ENCODE peak calls at places on chromosomes 11 and 22, in six cellular contexts. One of them, this sample, is unnamed.

GRCh38 chr22:32958021-32958420 is 100.2 kb downstream of the SYN3 start:
- DNase-seq in RWPE1: no peak
- DNase-seq in keratinocyte: no peak
- DNase-seq in OCI-LY7: no peak
- DNase-seq in esophagus squamous epithelium: no peak
- DNase-seq in uterus: no peak
- DNase-seq in this sample: no peak

GRCh38 chr11:66318576-66318970 is 1.7 kb upstream of the CD248 start:
- DNase-seq in RWPE1: no peak
- DNase-seq in keratinocyte: no peak
- DNase-seq in OCI-LY7: no peak
- DNase-seq in esophagus squamous epithelium: no peak
- DNase-seq in uterus: peak
- DNase-seq in this sample: no peak

GRCh38 chr22:24319451-24319850 is 48.8 kb downstream of the SPECC1L start:
- DNase-seq in RWPE1: no peak
- DNase-seq in keratinocyte: no peak
- DNase-seq in OCI-LY7: no peak
- DNase-seq in esophagus squamous epithelium: no peak
- DNase-seq in uterus: no peak
- DNase-seq in this sample: no peak

GRCh38 chr11:128595221-128595620 is 7.9 kb upstream of the ETS1 start:
- DNase-seq in RWPE1: no peak
- DNase-seq in keratinocyte: no peak
- DNase-seq in OCI-LY7: no peak
- DNase-seq in esophagus squamous epithelium: no peak
- DNase-seq in uterus: no peak
- DNase-seq in this sample: no peak

GRCh38 chr11:106344392-106344791 is 266.9 kb downstream of the AASDHPPT start:
- DNase-seq in RWPE1: no peak
- DNase-seq in keratinocyte: no peak
- DNase-seq in OCI-LY7: no peak
- DNase-seq in esophagus squamous epithelium: no peak
- DNase-seq in uterus: no peak
- DNase-seq in this sample: no peak

GRCh38 chr22:35563211-35563610 is 22.6 kb downstream of the RASD2 start:
- DNase-seq in RWPE1: no peak
- DNase-seq in keratinocyte: no peak
- DNase-seq in OCI-LY7: no peak
- DNase-seq in esophagus squamous epithelium: no peak
- DNase-seq in uterus: no peak
- DNase-seq in this sample: no peak

GRCh38 chr11:119222308-119222707 is 16.2 kb downstream of the CBL start:
- DNase-seq in RWPE1: no peak
- DNase-seq in keratinocyte: no peak
- DNase-seq in OCI-LY7: no peak
- DNase-seq in esophagus squamous epithelium: no peak
- DNase-seq in uterus: no peak
- DNase-seq in this sample: no peak

GRCh38 chr11:1371836-1372465 is 17.8 kb upstream of the BRSK2 start:
- DNase-seq in RWPE1: no peak
- DNase-seq in keratinocyte: no peak
- DNase-seq in OCI-LY7: no peak
- DNase-seq in esophagus squamous epithelium: no peak
- DNase-seq in uterus: no peak
- DNase-seq in this sample: no peak

GRCh38 chr11:1192741-1193325 is 30.0 kb upstream of the MUC5B start:
- DNase-seq in RWPE1: no peak
- DNase-seq in keratinocyte: no peak
- DNase-seq in OCI-LY7: no peak
- DNase-seq in esophagus squamous epithelium: no peak
- DNase-seq in uterus: peak
- DNase-seq in this sample: no peak

GRCh38 chr11:116879789-116880402 is 42.5 kb upstream of the APOA1 start:
- DNase-seq in RWPE1: peak
- DNase-seq in keratinocyte: peak
- DNase-seq in OCI-LY7: peak
- DNase-seq in esophagus squamous epithelium: no peak
- DNase-seq in uterus: peak
- DNase-seq in this sample: no peak

GRCh38 chr11:66637557-66638176 is 836 bp upstream of the RBM4 start:
- DNase-seq in RWPE1: no peak
- DNase-seq in keratinocyte: no peak
- DNase-seq in OCI-LY7: no peak
- DNase-seq in esophagus squamous epithelium: no peak
- DNase-seq in uterus: no peak
- DNase-seq in this sample: no peak

GRCh38 chr11:69865707-69866106 is 46.5 kb upstream of the FGF3 start:
- DNase-seq in RWPE1: no peak
- DNase-seq in keratinocyte: no peak
- DNase-seq in OCI-LY7: no peak
- DNase-seq in esophagus squamous epithelium: no peak
- DNase-seq in uterus: no peak
- DNase-seq in this sample: no peak

GRCh38 chr22:19819209-19819910 is 35.3 kb downstream of the GNB1L start:
- DNase-seq in RWPE1: no peak
- DNase-seq in keratinocyte: no peak
- DNase-seq in OCI-LY7: no peak
- DNase-seq in esophagus squamous epithelium: no peak
- DNase-seq in uterus: no peak
- DNase-seq in this sample: no peak

GRCh38 chr22:19819911-19820879 is 34.5 kb downstream of the GNB1L start:
- DNase-seq in RWPE1: no peak
- DNase-seq in keratinocyte: no peak
- DNase-seq in OCI-LY7: no peak
- DNase-seq in esophagus squamous epithelium: no peak
- DNase-seq in uterus: no peak
- DNase-seq in this sample: no peak

GRCh38 chr22:19822301-19823117 is 32.2 kb downstream of the GNB1L start:
- DNase-seq in RWPE1: no peak
- DNase-seq in keratinocyte: no peak
- DNase-seq in OCI-LY7: no peak
- DNase-seq in esophagus squamous epithelium: no peak
- DNase-seq in uterus: no peak
- DNase-seq in this sample: peak

GRCh38 chr22:19821523-19822300 is 33.0 kb downstream of the GNB1L start:
- DNase-seq in RWPE1: no peak
- DNase-seq in keratinocyte: no peak
- DNase-seq in OCI-LY7: no peak
- DNase-seq in esophagus squamous epithelium: no peak
- DNase-seq in uterus: no peak
- DNase-seq in this sample: no peak

GRCh38 chr22:19820880-19821522 is 33.7 kb downstream of the GNB1L start:
- DNase-seq in RWPE1: no peak
- DNase-seq in keratinocyte: no peak
- DNase-seq in OCI-LY7: no peak
- DNase-seq in esophagus squamous epithelium: no peak
- DNase-seq in uterus: no peak
- DNase-seq in this sample: no peak
- TF ChIP-seq CTCF in RWPE1: no peak
- TF ChIP-seq CTCF in keratinocyte: no peak
- TF ChIP-seq CTCF in OCI-LY7: peak
- TF ChIP-seq CTCF in esophagus squamous epithelium: no peak
- TF ChIP-seq CTCF in uterus: no peak
- TF ChIP-seq CTCF in this sample: no peak

GRCh38 chr11:114158886-114159285 is 99.4 kb downstream of the ZBTB16 start:
- DNase-seq in RWPE1: no peak
- DNase-seq in keratinocyte: no peak
- DNase-seq in OCI-LY7: no peak
- DNase-seq in esophagus squamous epithelium: no peak
- DNase-seq in uterus: no peak
- DNase-seq in this sample: no peak

GRCh38 chr11:114160884-114161283 is 101.4 kb downstream of the ZBTB16 start:
- DNase-seq in RWPE1: no peak
- DNase-seq in keratinocyte: peak
- DNase-seq in OCI-LY7: no peak
- DNase-seq in esophagus squamous epithelium: no peak
- DNase-seq in uterus: no peak
- DNase-seq in this sample: no peak

GRCh38 chr11:114159320-114159719 is 99.8 kb downstream of the ZBTB16 start:
- DNase-seq in RWPE1: peak
- DNase-seq in keratinocyte: peak
- DNase-seq in OCI-LY7: no peak
- DNase-seq in esophagus squamous epithelium: no peak
- DNase-seq in uterus: no peak
- DNase-seq in this sample: no peak

GRCh38 chr11:114161486-114162250 is 102.2 kb downstream of the ZBTB16 start:
- DNase-seq in RWPE1: no peak
- DNase-seq in keratinocyte: no peak
- DNase-seq in OCI-LY7: no peak
- DNase-seq in esophagus squamous epithelium: no peak
- DNase-seq in uterus: no peak
- DNase-seq in this sample: no peak

DNA sequence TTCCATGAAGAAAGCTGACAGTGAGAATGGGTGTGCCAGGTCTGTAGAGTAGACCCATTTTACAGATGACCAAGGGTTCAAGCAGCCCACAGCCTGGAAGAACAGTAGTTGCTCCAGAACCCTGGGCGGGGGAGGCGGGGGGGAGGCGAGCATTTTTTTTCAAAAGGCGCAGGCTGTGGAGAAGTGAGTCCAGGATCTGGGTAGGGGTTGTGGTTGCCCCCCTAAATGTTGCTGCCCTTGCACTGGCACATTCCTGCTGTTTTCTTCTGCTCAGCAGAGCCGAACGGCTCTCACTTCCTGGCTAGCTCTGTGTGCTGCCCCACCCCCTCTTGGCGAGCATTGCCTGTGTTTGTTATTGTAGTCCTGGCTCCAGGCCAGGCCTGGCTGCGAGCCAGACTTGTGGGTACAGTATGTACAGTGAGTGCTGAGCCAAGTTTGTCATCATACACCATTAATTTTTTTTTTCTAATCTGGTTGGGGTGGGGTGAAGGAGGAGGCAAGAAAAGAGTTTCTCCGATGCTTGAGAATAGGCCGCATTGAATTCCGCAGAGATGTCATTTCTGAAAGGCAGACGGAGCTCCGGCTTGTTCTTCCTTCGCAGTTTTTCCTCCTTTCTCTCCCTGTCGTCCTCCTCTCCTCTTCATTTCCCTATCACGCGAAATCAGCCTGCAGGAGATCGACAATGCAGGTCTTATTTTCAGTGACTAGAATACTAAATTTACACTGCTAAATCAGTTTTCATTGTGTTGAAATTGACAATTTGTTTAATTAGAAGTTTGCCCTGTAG is 100.5 kb downstream of the ZBTB16 start:
- DNase-seq in RWPE1: peak
- DNase-seq in keratinocyte: peak
- DNase-seq in OCI-LY7: peak
- DNase-seq in esophagus squamous epithelium: peak
- DNase-seq in uterus: peak
- DNase-seq in this sample: peak
- TF ChIP-seq CTCF in RWPE1: no peak
- TF ChIP-seq CTCF in keratinocyte: no peak
- TF ChIP-seq CTCF in OCI-LY7: peak
- TF ChIP-seq CTCF in esophagus squamous epithelium: no peak
- TF ChIP-seq CTCF in uterus: peak
- TF ChIP-seq CTCF in this sample: no peak

GRCh38 chr11:60348116-60348515 is 21.1 kb downstream of the MS4A6E start:
- DNase-seq in RWPE1: no peak
- DNase-seq in keratinocyte: no peak
- DNase-seq in OCI-LY7: peak
- DNase-seq in esophagus squamous epithelium: no peak
- DNase-seq in uterus: no peak
- DNase-seq in this sample: no peak
- TF ChIP-seq CTCF in RWPE1: no peak
- TF ChIP-seq CTCF in keratinocyte: no peak
- TF ChIP-seq CTCF in OCI-LY7: peak
- TF ChIP-seq CTCF in esophagus squamous epithelium: no peak
- TF ChIP-seq CTCF in uterus: no peak
- TF ChIP-seq CTCF in this sample: no peak

GRCh38 chr11:10797561-10797960 is 11.2 kb downstream of the EIF4G2 start:
- DNase-seq in RWPE1: no peak
- DNase-seq in keratinocyte: no peak
- DNase-seq in OCI-LY7: no peak
- DNase-seq in esophagus squamous epithelium: no peak
- DNase-seq in uterus: no peak
- DNase-seq in this sample: no peak

GRCh38 chr11:10798330-10798980 is 10.3 kb downstream of the EIF4G2 start:
- DNase-seq in RWPE1: no peak
- DNase-seq in keratinocyte: no peak
- DNase-seq in OCI-LY7: no peak
- DNase-seq in esophagus squamous epithelium: no peak
- DNase-seq in uterus: no peak
- DNase-seq in this sample: no peak

GRCh38 chr11:10793470-10794255 is 15.1 kb downstream of the EIF4G2 start:
- DNase-seq in RWPE1: no peak
- DNase-seq in keratinocyte: no peak
- DNase-seq in OCI-LY7: no peak
- DNase-seq in esophagus squamous epithelium: no peak
- DNase-seq in uterus: no peak
- DNase-seq in this sample: no peak

GRCh38 chr11:10796191-10796590 is 12.5 kb downstream of the EIF4G2 start:
- DNase-seq in RWPE1: no peak
- DNase-seq in keratinocyte: no peak
- DNase-seq in OCI-LY7: no peak
- DNase-seq in esophagus squamous epithelium: no peak
- DNase-seq in uterus: no peak
- DNase-seq in this sample: no peak

GRCh38 chr11:10792385-10793068 is 16.2 kb downstream of the EIF4G2 start:
- DNase-seq in RWPE1: peak
- DNase-seq in keratinocyte: no peak
- DNase-seq in OCI-LY7: peak
- DNase-seq in esophagus squamous epithelium: peak
- DNase-seq in uterus: peak
- DNase-seq in this sample: peak
- TF ChIP-seq CTCF in RWPE1: peak
- TF ChIP-seq CTCF in keratinocyte: peak
- TF ChIP-seq CTCF in OCI-LY7: peak
- TF ChIP-seq CTCF in esophagus squamous epithelium: peak
- TF ChIP-seq CTCF in uterus: peak
- TF ChIP-seq CTCF in this sample: no peak

GRCh38 chr11:32416301-32416700 is 19.0 kb downstream of the WT1 start:
- DNase-seq in RWPE1: no peak
- DNase-seq in keratinocyte: no peak
- DNase-seq in OCI-LY7: no peak
- DNase-seq in esophagus squamous epithelium: no peak
- DNase-seq in uterus: no peak
- DNase-seq in this sample: no peak
- TF ChIP-seq CTCF in RWPE1: no peak
- TF ChIP-seq CTCF in keratinocyte: no peak
- TF ChIP-seq CTCF in OCI-LY7: no peak
- TF ChIP-seq CTCF in esophagus squamous epithelium: no peak
- TF ChIP-seq CTCF in uterus: no peak
- TF ChIP-seq CTCF in this sample: no peak

GRCh38 chr22:50274311-50274710 is 4.1 kb upstream of the MAPK11 start:
- DNase-seq in RWPE1: peak
- DNase-seq in keratinocyte: no peak
- DNase-seq in OCI-LY7: peak
- DNase-seq in esophagus squamous epithelium: no peak
- DNase-seq in uterus: peak
- DNase-seq in this sample: no peak
- TF ChIP-seq CTCF in RWPE1: peak
- TF ChIP-seq CTCF in keratinocyte: peak
- TF ChIP-seq CTCF in OCI-LY7: peak
- TF ChIP-seq CTCF in esophagus squamous epithelium: peak
- TF ChIP-seq CTCF in uterus: peak
- TF ChIP-seq CTCF in this sample: no peak

This sample was measured in omental fat pad.